ENCODE peak calls at places on chromosomes 4 and X, in six cellular contexts. V, Q, D, J, U and Z are unnamed samples. For H3K4me1 and H3K27me3, the result is how much of the 10 kb centered on the place peaks cover.

GRCh38 chrX:148535639-148536038 is 35.2 kb downstream of the AFF2 start:
- DNase-seq in J (no peak), V (no peak), Q (no peak), U (no peak), D (no peak), Z (no peak)

GRCh38 chrX:49184294-49185061 is 1.7 kb downstream of the PRICKLE3 start:
- DNase-seq in V (peak), U (peak), D (peak), Q (peak), J (peak), Z (peak)

GRCh38 chrX:154490021-154490413 is 412 bp downstream of the SLC10A3 start:
- DNase-seq in D (peak), V (peak), J (peak), U (peak), Q (no peak), Z (no peak)

GRCh38 chrX:97399400-97399799 is 515.7 kb downstream of the RPA4 start:
- DNase-seq in Q (no peak), U (no peak), J (no peak), D (no peak), V (peak), Z (no peak)

GRCh38 chrX:124098089-124098488 is 136.6 kb downstream of the STAG2 start:
- DNase-seq in Q (no peak), V (peak), J (peak), D (no peak), U (no peak), Z (no peak)

GRCh38 chr4:868421-868820 is 42.5 kb upstream of the CPLX1 start:
- DNase-seq in V (no peak), U (no peak), J (no peak), Q (no peak), D (no peak), Z (no peak)

GRCh38 chrX:70613295-70613694 is 168.7 kb downstream of the DLG3 start:
- DNase-seq in Q (no peak), V (peak), D (no peak), J (no peak), U (no peak), Z (no peak)

GRCh38 chr4:12118651-12119213 is 690.0 kb upstream of the HS3ST1 start:
- DNase-seq in V (no peak), J (no peak), U (no peak), Q (no peak), D (no peak), Z (no peak)

GRCh38 chr4:185394568-185395254 is 1.0 kb downstream of the LRP2BP start:
- DNase-seq in U (no peak), D (no peak), Q (no peak), J (no peak), V (no peak), Z (no peak)

GRCh38 chr4:140769209-140769608 is 13.0 kb upstream of the TBC1D9 start:
- DNase-seq in U (no peak), D (no peak), Q (no peak), V (no peak), J (no peak), Z (no peak)

DNA sequence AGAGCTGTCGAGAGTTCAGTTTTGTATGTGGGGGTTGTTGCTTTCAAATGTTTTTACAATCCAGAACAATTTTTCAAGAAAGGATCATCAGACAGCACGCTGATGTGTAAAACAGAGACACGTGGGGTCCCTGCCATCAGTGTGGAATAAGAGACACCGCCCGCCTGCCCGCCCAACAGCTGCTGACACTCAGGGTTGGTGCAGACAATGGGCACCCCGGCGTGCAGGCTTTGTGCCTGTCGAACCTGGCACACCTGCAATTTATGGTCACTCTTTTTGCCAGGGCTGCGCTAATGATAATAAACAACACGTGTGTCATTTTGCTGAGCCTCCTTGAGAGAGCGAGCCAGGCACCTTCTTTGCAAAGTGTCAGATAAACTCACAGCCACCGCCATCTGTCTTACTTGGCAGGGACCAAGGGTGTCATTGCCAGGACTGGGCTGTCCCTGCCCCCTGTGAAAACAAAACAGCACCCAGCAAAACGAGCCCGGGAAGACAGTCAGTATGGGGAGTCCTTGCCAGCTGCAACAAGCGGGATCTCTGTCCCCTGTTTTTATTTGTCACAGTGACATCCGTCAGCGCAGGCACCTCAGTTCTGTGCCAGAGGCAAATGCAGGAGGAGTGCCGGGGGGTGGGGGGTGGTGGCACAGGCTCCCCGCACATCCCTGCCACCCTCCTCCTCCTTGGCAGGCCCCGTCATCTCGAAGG is 69.1 kb downstream of the PSAPL1 start:
- DNase-seq in U (no peak), V (no peak), Q (no peak), J (no peak), D (no peak), Z (peak)
- H3K4me1 ChIP-seq in U (under half), V (under half), Q (under half), J (under half), D (under half), Z (under half)

DNA sequence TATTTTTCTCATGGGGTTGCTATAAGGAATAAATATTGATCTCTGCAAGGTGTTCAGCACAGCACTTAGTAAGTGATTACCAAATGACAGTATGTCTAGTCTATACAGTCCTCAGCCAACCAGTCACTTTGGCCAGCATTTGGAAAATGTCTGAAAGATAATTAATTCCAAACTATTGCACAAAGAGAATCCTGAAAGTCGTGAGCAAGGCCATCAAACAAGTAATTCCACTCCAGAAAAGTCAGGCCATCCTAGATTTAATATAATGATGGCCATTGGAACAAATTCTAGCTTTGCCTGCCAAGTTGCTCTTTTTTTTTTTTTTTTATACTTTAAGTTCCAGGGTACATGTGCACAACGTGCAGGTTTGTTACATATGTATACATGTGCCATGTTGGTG is 96.6 kb downstream of the SHROOM3 start:
- DNase-seq in Q (no peak), D (no peak), U (no peak), J (no peak), V (no peak), Z (no peak)
- H3K27me3 ChIP-seq in Q (under half), D (under half), U (under half), J (under half), V (under half), Z (under half)

GRCh38 chr4:153204247-153205027 is at the start of gene TRIM2:
- DNase-seq in Q (peak), D (peak), J (peak), V (peak), U (peak), Z (no peak)

GRCh38 chr4:153205757-153206156 is 1.5 kb downstream of the TRIM2 start:
- DNase-seq in J (peak), Q (peak), V (no peak), D (peak), U (peak), Z (no peak)

GRCh38 chr4:153206534-153206933 is 2.3 kb downstream of the TRIM2 start:
- DNase-seq in U (no peak), D (no peak), J (peak), V (no peak), Q (no peak), Z (no peak)

GRCh38 chr4:153207027-153207426 is 2.8 kb downstream of the TRIM2 start:
- DNase-seq in J (peak), Q (no peak), V (no peak), U (no peak), D (no peak), Z (no peak)

DNA sequence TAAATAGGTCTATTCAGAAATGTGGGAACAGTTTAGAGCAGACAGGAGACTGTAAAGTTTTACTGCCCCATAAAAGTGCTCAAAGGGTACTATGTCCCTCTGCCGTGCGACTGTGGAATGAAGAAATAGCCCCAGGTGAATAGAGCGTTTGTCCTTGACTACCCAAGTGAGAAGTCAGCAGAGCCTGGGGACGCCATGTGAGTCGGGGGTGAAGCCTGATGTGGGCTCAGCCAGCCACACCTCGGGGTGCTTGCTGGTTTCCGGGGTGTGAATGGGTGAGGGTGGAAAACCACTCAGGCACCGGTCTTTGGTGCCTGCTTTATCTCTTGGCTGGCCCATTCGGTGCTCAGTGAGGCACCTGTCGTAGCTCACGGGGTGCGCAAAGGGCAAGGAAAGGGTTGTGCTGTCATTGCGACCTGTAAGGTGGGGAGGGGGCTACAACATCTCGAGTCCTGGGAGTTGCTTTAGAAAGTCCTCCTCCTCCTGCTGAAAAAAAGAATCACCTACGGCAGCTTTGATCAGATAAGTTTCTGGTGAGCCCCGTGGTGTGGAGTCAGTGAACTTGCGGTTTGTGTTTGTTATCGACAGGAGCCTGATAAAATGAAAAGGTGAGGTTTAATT is 895 bp downstream of the TRIM2 start:
- DNase-seq in J (peak), D (peak), U (peak), V (no peak), Q (no peak), Z (no peak)
- H3K4me1 ChIP-seq in J (under half), D (under half), U (under half), V (under half), Q (under half), Z (under half)

GRCh38 chrX:133637765-133638164 is 222.5 kb upstream of the GPC4 start:
- DNase-seq in U (no peak), D (no peak), J (no peak), V (no peak), Q (no peak), Z (no peak)

GRCh38 chrX:133638285-133638684 is 223.0 kb upstream of the GPC4 start:
- DNase-seq in Q (no peak), U (no peak), D (no peak), V (no peak), J (no peak), Z (no peak)

GRCh38 chrX:133634416-133634815 is 219.1 kb upstream of the GPC4 start:
- DNase-seq in J (no peak), D (no peak), V (no peak), U (no peak), Q (no peak), Z (no peak)

GRCh38 chrX:133630362-133630761 is 215.1 kb upstream of the GPC4 start:
- DNase-seq in J (peak), Q (no peak), U (no peak), D (no peak), V (no peak), Z (no peak)

DNA sequence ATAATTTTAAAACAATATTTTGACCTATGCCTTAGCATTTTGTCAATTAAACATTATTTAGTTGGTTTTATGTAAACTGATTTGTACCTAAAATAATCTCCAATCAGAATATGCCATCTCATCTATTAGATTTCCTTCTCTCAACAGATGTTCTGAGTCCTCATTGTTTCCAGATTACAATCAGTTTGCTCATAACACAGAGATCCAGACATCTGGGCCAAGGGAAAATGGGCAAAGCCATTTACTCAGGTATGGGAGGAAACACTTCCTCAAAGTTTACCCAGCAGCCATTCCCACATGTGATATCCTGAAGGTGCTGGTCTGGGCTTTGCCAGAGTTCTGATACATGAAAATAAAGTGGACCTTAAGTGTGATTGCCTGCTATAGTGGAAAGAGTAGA is 217.9 kb upstream of the GPC4 start:
- DNase-seq in U (no peak), Q (no peak), V (no peak), J (no peak), D (no peak), Z (no peak)
- H3K27me3 ChIP-seq in U (under half), Q (under half), V (under half), J (under half), D (under half), Z (under half)

GRCh38 chrX:36431819-36432218 is 512.3 kb downstream of the CFAP47 start:
- DNase-seq in D (no peak), Q (no peak), V (peak), U (no peak), J (no peak), Z (no peak)
- H3K4me1 ChIP-seq in D (under half), Q (under half), V (under half), U (under half), J (under half), Z (under half)

GRCh38 chr4:8103991-8104390 is 54.6 kb downstream of the ABLIM2 start:
- DNase-seq in D (no peak), J (peak), V (no peak), Q (no peak), U (no peak), Z (peak)

GRCh38 chr4:8103421-8103820 is 55.2 kb downstream of the ABLIM2 start:
- DNase-seq in J (no peak), V (no peak), D (no peak), Q (no peak), U (no peak), Z (peak)

GRCh38 chr4:8101796-8102355 is 56.7 kb downstream of the ABLIM2 start:
- DNase-seq in Q (no peak), V (no peak), D (no peak), J (no peak), U (no peak), Z (no peak)

GRCh38 chr4:8101213-8101781 is 57.3 kb downstream of the ABLIM2 start:
- DNase-seq in J (no peak), Q (no peak), D (no peak), U (peak), V (no peak), Z (peak)

GRCh38 chr4:8102831-8103230 is 55.8 kb downstream of the ABLIM2 start:
- DNase-seq in D (no peak), J (no peak), V (no peak), Q (no peak), U (no peak), Z (peak)
- H3K27me3 ChIP-seq in D (under half), J (under half), V (half or more), Q (under half), U (under half), Z (under half)

DNA sequence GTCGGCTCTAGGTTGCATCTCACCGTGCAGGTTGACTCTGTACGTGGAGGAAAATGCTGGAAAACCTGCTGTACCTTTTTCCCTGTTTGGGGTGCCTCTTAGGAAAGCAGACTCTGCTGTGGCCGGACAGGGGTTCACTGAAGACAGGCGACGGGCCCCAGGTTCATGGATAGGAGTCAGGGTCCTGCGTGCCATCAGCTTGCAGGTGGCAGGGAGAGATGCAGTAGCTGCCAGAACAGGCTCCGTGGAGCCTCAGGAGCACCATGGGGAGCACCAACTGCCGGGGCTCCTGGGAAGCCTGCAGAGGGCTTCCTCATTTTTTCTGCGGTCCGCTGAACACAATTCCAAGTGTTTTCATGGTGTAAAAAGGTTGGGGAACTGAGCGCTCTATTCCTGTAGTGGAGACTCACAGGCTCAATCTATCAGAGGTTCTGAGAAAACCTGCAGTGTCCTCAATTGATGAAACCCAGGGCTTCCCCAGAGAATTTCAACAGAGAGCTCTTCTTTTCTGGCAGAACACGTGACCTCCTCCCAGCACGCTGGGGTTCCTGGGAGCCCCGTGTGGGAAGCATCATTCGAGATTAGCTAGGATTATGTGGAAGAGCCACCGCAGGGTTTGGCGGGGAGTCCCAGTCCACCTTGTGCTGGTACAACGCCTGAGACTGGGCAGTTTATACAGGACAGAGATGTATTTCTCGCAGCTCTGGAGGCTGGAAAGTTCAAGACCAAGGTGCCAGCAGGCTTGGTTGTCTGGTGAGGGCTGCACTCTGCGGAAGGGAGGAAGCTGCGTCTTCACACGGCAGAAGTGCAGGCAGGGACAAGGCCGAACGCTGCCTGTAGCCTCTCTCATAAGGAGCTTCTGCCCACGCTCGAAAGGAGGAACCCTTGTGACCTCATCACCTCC is 1.6 kb downstream of the HTRA3 start:
- DNase-seq in D (no peak), Q (no peak), J (no peak), U (no peak), V (no peak), Z (peak)
- H3K4me1 ChIP-seq in D (under half), Q (under half), J (under half), U (under half), V (under half), Z (under half)

GRCh38 chr4:146343199-146343598 is 128.9 kb downstream of the REELD1 start:
- DNase-seq in J (no peak), D (no peak), U (no peak), Q (no peak), V (no peak), Z (no peak)

GRCh38 chr4:146342600-146343192 is 128.4 kb downstream of the REELD1 start:
- DNase-seq in U (no peak), Q (no peak), D (no peak), V (peak), J (peak), Z (no peak)

GRCh38 chr4:146343776-146344175 is 129.4 kb downstream of the REELD1 start:
- DNase-seq in D (no peak), J (no peak), U (no peak), V (no peak), Q (no peak), Z (no peak)

GRCh38 chr4:146338512-146338911 is 124.2 kb downstream of the REELD1 start:
- DNase-seq in U (no peak), D (no peak), J (no peak), Q (no peak), V (peak), Z (no peak)

GRCh38 chr4:146340798-146341197 is 126.5 kb downstream of the REELD1 start:
- DNase-seq in U (no peak), V (peak), D (no peak), Q (no peak), J (peak), Z (no peak)
- H3K27me3 ChIP-seq in U (under half), V (under half), D (under half), Q (under half), J (under half), Z (under half)

DNA sequence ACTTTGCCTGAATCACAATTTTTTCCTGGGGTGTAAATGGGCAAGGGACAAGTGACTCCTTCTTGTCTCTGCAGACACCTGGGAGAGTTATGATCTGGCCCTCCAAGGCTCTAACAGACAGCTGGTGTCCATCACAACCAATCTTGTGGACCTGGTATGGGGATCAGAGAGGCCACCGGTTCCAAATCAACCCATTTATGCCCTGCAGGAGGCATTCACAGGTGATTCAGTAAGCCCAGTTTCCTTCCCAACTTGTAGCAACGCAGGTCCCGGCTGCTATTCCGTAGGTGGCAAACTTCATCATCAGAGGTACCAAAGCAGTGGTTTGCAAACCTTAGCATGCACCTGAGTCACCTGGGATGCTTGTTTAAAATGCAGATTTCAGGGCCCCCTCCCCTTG is 8.8 kb downstream of the XPNPEP2 start:
- DNase-seq in U (no peak), V (no peak), Q (no peak), D (no peak), J (no peak), Z (no peak)
- H3K4me1 ChIP-seq in U (under half), V (under half), Q (under half), D (under half), J (under half), Z (under half)

DNA sequence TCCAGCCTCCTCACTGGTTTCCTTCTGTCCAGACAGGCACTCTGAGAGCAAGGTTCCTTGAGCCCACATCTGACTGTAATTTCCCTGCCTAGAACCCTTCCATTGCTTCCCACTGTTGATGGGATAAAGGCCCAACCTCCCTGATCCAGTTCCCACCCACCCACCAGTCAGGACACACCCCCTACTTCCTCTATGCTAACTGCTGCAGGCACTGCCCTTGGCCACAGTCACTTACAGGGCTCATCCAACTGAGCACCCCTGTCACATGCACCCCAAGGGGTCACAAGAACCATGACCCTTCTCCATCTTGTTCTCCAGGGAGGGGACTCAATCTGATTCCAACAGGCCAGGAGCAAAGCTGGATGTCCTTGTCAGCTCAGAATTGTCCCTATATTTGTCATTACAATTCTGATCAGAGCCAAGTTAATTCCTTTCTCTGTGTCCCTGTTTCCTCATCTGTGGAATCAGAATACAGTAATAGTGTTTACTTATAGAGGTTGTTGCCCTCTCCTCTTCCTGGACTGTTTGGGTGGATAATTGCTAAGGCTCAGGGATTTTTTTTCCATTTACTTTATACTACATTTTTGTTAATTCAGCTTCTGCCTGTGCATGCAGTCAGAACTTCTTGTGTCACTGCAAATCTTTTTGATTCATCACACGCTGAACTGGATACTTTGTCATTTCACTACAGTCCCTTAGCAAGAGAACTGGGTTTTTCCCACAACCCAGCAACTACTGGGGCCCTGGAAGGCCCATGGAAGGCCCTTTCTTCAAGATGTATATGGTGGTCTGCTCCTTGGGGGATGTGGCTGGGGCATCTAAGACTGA is 105.6 kb upstream of the MAMLD1 start:
- DNase-seq in D (no peak), J (peak), U (no peak), V (no peak), Q (no peak), Z (no peak)
- H3K27me3 ChIP-seq in D (under half), J (under half), U (under half), V (under half), Q (under half), Z (under half)